ENCODE peak calls at places on chromosomes 1 and 21, in four cellular contexts. I is CD4-positive, CD25-positive, alpha-beta regulatory T cell; X is Jurkat, Clone E6-1; B is dermis microvascular lymphatic vessel endothelial cell. F is an unnamed sample.

GRCh38 chr1:66271904-66272254 is 262.1 kb upstream of the SGIP1 start:
- DNase-seq in B (peak), I (no peak), X (no peak), F (no peak)

GRCh38 chr1:199018471-199019135 is 379.8 kb downstream of the PTPRC start:
- DNase-seq in I (no peak), B (no peak), X (peak), F (no peak)

GRCh38 chr1:183699643-183700160 is 46.6 kb upstream of the APOBEC4 start:
- DNase-seq in X (no peak), I (no peak), B (no peak), F (no peak)

GRCh38 chr1:240496356-240496755 is 115.6 kb downstream of the GREM2 start:
- DNase-seq in B (no peak), X (no peak), I (no peak), F (no peak)

GRCh38 chr1:10068605-10069294 is 36.0 kb downstream of the UBE4B start:
- DNase-seq in X (no peak), B (no peak), I (no peak), F (no peak)

GRCh38 chr21:28624626-28625025 is 368.1 kb downstream of the LTN1 start:
- DNase-seq in B (no peak), X (no peak), I (no peak), F (no peak)

GRCh38 chr1:234755449-234755863 is 145.5 kb upstream of the IRF2BP2 start:
- DNase-seq in I (no peak), B (no peak), X (no peak), F (no peak)

GRCh38 chr1:6635910-6636760 is 11.5 kb downstream of the THAP3 start:
- DNase-seq in I (no peak), B (no peak), X (no peak), F (no peak)

GRCh38 chr1:230167419-230167852 is 100.4 kb downstream of the GALNT2 start:
- DNase-seq in B (peak), X (peak), I (peak), F (peak)

GRCh38 chr1:23384312-23385058 is 14.8 kb upstream of the ZNF436 start:
- DNase-seq in I (no peak), X (no peak), B (peak), F (no peak)

GRCh38 chr1:199460933-199461332 is 566.6 kb upstream of the NR5A2 start:
- DNase-seq in I (peak), B (peak), X (peak), F (no peak)

GRCh38 chr1:169049258-169049936 is 57.1 kb upstream of the ATP1B1 start:
- DNase-seq in B (no peak), I (peak), X (no peak), F (no peak)

GRCh38 chr21:32807717-32808380 is 36.3 kb upstream of the PAXBP1 start:
- DNase-seq in I (no peak), B (no peak), X (no peak), F (no peak)